ENCODE peak calls at places on chromosome 1, in four cellular contexts. U is fibroblast of lung; P is CD4-positive, CD25-positive, alpha-beta regulatory T cell; N is H1. J is an unnamed sample. For H3K4me1 and H3K36me3, the result is how much of the 10 kb centered on the place peaks cover.

GRCh38 chr1:24928631-24929090 is 1.4 kb downstream of the RUNX3 start:
- DNase-seq in U (no peak), N (peak), P (peak), J (no peak)

GRCh38 chr1:33098371-33098770 is 17.4 kb downstream of the AZIN2 start:
- DNase-seq in N (no peak), P (peak), U (peak), J (no peak)

GRCh38 chr1:110875216-110875731 is 2.3 kb downstream of the CD53 start:
- DNase-seq in N (no peak), U (no peak), P (peak), J (no peak)

GRCh38 chr1:88061106-88061829 is 622.8 kb upstream of the PKN2 start:
- DNase-seq in N (no peak), P (peak), U (peak), J (peak)

GRCh38 chr1:106876384-106876783 is 180.1 kb upstream of the PRMT6 start:
- DNase-seq in P (no peak), U (no peak), N (no peak), J (no peak)

GRCh38 chr1:119762409-119762808 is 6.3 kb downstream of the HMGCS2 start:
- DNase-seq in U (no peak), P (no peak), N (no peak), J (no peak)

GRCh38 chr1:245997471-245998258 is 509.4 kb downstream of the SMYD3 start:
- DNase-seq in N (no peak), U (peak), P (no peak), J (no peak)

GRCh38 chr1:46533179-46533864 is 18.1 kb downstream of the KNCN start:
- DNase-seq in N (peak), U (peak), P (peak), J (no peak)

GRCh38 chr1:153567621-153568366 is 2.1 kb upstream of the S100A2 start:
- DNase-seq in U (peak), P (peak), N (no peak), J (no peak)

GRCh38 chr1:109969430-109969829 is 15.1 kb upstream of the AHCYL1 start:
- DNase-seq in N (no peak), U (peak), P (no peak), J (no peak)

GRCh38 chr1:227883073-227883520 is 64.6 kb downstream of the WNT9A start:
- DNase-seq in N (no peak), U (no peak), P (no peak), J (no peak)

GRCh38 chr1:111666828-111667227 is 47.2 kb downstream of the RAP1A start:
- DNase-seq in N (no peak), P (no peak), U (no peak), J (no peak)

GRCh38 chr1:47313915-47314664 is at the start of gene STIL:
- DNase-seq in P (peak), U (peak), N (peak), J (peak)

GRCh38 chr1:36508257-36508656 is 25.5 kb upstream of the CSF3R start:
- DNase-seq in U (no peak), N (no peak), P (no peak), J (no peak)

GRCh38 chr1:209101106-209101505 is 482.4 kb upstream of the CAMK1G start:
- DNase-seq in P (no peak), N (no peak), U (no peak), J (no peak)

GRCh38 chr1:217524787-217525520 is 105.9 kb downstream of the GPATCH2 start:
- DNase-seq in U (peak), P (no peak), N (no peak), J (no peak)

GRCh38 chr1:220528679-220529529 is 968 bp downstream of the MARK1 start:
- DNase-seq in N (peak), P (no peak), U (no peak), J (no peak)
- H3K4me3 ChIP-seq in N (peak), P (no peak), U (peak), J (peak)

GRCh38 chr1:150566589-150567340 is 12.6 kb downstream of the MCL1 start:
- DNase-seq in U (no peak), N (no peak), P (peak), J (no peak)
- H3K4me1 ChIP-seq in U (half or more), N (under half), P (half or more), J (under half)

GRCh38 chr1:114710360-114710759 is 6.2 kb downstream of the NRAS start:
- DNase-seq in U (no peak), P (no peak), N (no peak), J (no peak)
- H3K36me3 ChIP-seq in U (under half), P (half or more), N (half or more), J (under half)

GRCh38 chr1:66349277-66349676 is 184.7 kb upstream of the SGIP1 start:
- DNase-seq in U (no peak), P (no peak), N (no peak), J (no peak)
- H3K4me3 ChIP-seq in U (no peak), P (peak), N (no peak), J (no peak)

DNA sequence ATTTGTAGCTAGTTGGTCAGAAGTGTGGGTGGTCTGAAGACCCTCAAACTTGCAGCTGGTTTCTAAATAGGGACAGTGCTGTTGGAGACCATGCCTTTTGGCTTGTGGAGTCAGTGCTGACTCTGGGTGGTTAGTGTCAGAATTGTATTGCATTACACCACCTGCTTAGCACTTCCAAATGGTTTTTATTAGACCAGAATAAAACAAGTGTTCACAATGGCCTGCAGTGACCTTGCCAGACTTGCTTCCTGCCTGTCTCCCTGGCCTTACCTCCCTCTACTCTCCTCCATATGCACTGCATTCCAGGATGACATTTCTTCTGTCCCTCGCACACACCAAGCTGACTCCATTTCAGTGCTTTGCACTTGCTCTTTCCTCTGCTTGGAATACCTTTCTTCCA is 72.7 kb upstream of the CNIH3 start:
- DNase-seq in P (no peak), U (no peak), N (no peak), J (no peak)
- H3K4me1 ChIP-seq in P (under half), U (under half), N (under half), J (under half)

DNA sequence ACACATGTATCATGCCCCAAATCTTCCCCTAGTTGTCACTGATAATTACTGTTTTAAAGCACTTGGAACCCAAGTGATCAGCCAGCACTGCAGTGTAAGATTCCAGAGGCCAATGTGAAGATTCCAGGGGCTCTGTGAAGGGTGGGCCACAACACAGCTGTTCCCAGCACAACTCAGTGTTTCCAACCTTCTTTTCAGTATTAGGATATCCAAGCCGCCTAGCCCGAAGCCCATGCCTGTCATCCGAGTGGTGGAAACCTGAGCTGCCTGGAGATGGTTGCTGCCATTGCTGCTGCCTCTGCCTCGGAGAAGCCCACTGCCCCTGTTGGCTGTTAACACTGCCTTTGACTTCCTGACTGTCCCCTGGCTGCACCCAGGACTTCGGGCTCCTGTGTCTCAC is 30.4 kb upstream of the SNX27 start:
- DNase-seq in P (no peak), U (no peak), N (no peak), J (no peak)
- H3K36me3 ChIP-seq in P (under half), U (under half), N (under half), J (under half)

GRCh38 chr1:58398714-58399113 is 147.8 kb downstream of the OMA1 start:
- DNase-seq in P (no peak), U (no peak), N (peak), J (no peak)

GRCh38 chr1:58401991-58402390 is 144.5 kb downstream of the OMA1 start:
- DNase-seq in N (peak), U (peak), P (no peak), J (no peak)

GRCh38 chr1:58403894-58404293 is 142.6 kb downstream of the OMA1 start:
- DNase-seq in N (no peak), U (no peak), P (no peak), J (no peak)

GRCh38 chr1:58399176-58399575 is 147.3 kb downstream of the OMA1 start:
- DNase-seq in P (no peak), U (no peak), N (peak), J (no peak)

DNA sequence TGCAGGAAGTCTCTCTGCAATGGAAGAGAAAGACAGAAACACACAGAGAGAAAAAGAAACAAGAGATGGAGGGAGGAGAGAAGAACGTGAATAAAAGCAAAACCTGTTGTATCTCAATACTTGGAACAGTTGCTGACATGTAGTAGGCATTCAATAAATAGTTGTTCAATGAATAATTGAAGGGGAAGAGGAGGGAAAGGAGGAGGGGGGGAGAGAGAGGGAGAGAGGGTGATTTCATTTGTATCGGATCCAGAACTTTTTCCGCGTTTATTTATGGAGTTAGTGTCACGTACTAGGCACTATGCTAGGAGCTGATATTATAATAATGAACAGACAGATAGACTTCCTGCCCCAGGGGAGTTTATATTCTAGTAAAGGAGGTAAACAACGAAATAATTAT is 144.1 kb downstream of the OMA1 start:
- DNase-seq in N (no peak), P (no peak), U (peak), J (no peak)
- H3K4me3 ChIP-seq in N (no peak), P (no peak), U (no peak), J (no peak)

GRCh38 chr1:181013144-181013543 is 9.5 kb downstream of the STX6 start:
- DNase-seq in N (no peak), U (no peak), P (no peak), J (no peak)

GRCh38 chr1:181015258-181015630 is 7.4 kb downstream of the STX6 start:
- DNase-seq in P (no peak), N (no peak), U (no peak), J (no peak)

GRCh38 chr1:181012203-181012520 is 10.5 kb downstream of the STX6 start:
- DNase-seq in U (no peak), N (no peak), P (no peak), J (no peak)

GRCh38 chr1:181016563-181016962 is 6.1 kb downstream of the STX6 start:
- DNase-seq in U (no peak), N (no peak), P (no peak), J (no peak)

GRCh38 chr1:181014431-181015257 is 8.0 kb downstream of the STX6 start:
- DNase-seq in N (no peak), P (no peak), U (no peak), J (no peak)
- H3K4me1 ChIP-seq in N (under half), P (under half), U (under half), J (under half)

GRCh38 chr1:203733009-203733863 is 31.7 kb upstream of the LAX1 start:
- DNase-seq in N (no peak), U (no peak), P (no peak), J (no peak)
- H3K36me3 ChIP-seq in N (under half), U (under half), P (half or more), J (under half)

GRCh38 chr1:50667272-50667671 is 244.0 kb upstream of the DMRTA2 start:
- DNase-seq in N (no peak), P (no peak), U (no peak), J (no peak)

GRCh38 chr1:50667710-50668356 is 244.6 kb upstream of the DMRTA2 start:
- DNase-seq in P (no peak), U (peak), N (no peak), J (no peak)

GRCh38 chr1:50661626-50662025 is 238.4 kb upstream of the DMRTA2 start:
- DNase-seq in U (no peak), P (no peak), N (no peak), J (no peak)

GRCh38 chr1:50666849-50667248 is 243.6 kb upstream of the DMRTA2 start:
- DNase-seq in U (no peak), N (no peak), P (no peak), J (no peak)

GRCh38 chr1:50665413-50665812 is 242.2 kb upstream of the DMRTA2 start:
- DNase-seq in U (peak), N (no peak), P (no peak), J (no peak)
- H3K4me3 ChIP-seq in U (no peak), N (no peak), P (no peak), J (no peak)

J was measured in iPS DF 6.9.